ENCODE peak calls at places on chromosome 21, in eight cellular contexts. One of them, this sample, is unnamed.

GRCh38 chr21:39392296-39392695 is 43.4 kb upstream of the HMGN1 start:
- DNase-seq in nephron progenitor cell: no peak
- DNase-seq in cardiac fibroblast: no peak
- DNase-seq in foreskin keratinocyte: no peak
- DNase-seq in esophagus muscularis mucosa: no peak
- DNase-seq in GM20000: no peak
- DNase-seq in Peyer's patch: no peak
- DNase-seq in fibroblast of pulmonary artery: no peak
- DNase-seq in this sample: no peak

GRCh38 chr21:46550511-46550941 is 54.4 kb downstream of the S100B start:
- DNase-seq in nephron progenitor cell: no peak
- DNase-seq in cardiac fibroblast: no peak
- DNase-seq in foreskin keratinocyte: no peak
- DNase-seq in esophagus muscularis mucosa: peak; percentile 91
- DNase-seq in GM20000: no peak
- DNase-seq in Peyer's patch: no peak
- DNase-seq in fibroblast of pulmonary artery: no peak
- DNase-seq in this sample: peak; percentile 59

GRCh38 chr21:34635307-34635706 is 20.4 kb upstream of the RCAN1 start:
- DNase-seq in nephron progenitor cell: no peak
- DNase-seq in cardiac fibroblast: no peak
- DNase-seq in foreskin keratinocyte: no peak
- DNase-seq in esophagus muscularis mucosa: no peak
- DNase-seq in GM20000: no peak
- DNase-seq in Peyer's patch: no peak
- DNase-seq in fibroblast of pulmonary artery: no peak
- DNase-seq in this sample: peak; percentile 35

GRCh38 chr21:38952890-38953289 is 147.2 kb downstream of the ETS2 start:
- DNase-seq in nephron progenitor cell: no peak
- DNase-seq in cardiac fibroblast: no peak
- DNase-seq in foreskin keratinocyte: no peak
- DNase-seq in esophagus muscularis mucosa: no peak
- DNase-seq in GM20000: no peak
- DNase-seq in Peyer's patch: no peak
- DNase-seq in fibroblast of pulmonary artery: no peak
- DNase-seq in this sample: no peak

GRCh38 chr21:15732290-15732995 is 2.7 kb downstream of the USP25 start:
- DNase-seq in nephron progenitor cell: no peak
- DNase-seq in cardiac fibroblast: peak; percentile 50
- DNase-seq in foreskin keratinocyte: peak; percentile 43
- DNase-seq in esophagus muscularis mucosa: no peak
- DNase-seq in GM20000: peak; percentile 80
- DNase-seq in Peyer's patch: no peak
- DNase-seq in fibroblast of pulmonary artery: peak; percentile 49
- DNase-seq in this sample: peak; percentile 27

GRCh38 chr21:46095814-46096595 is 1.9 kb upstream of the COL6A2 start:
- DNase-seq in nephron progenitor cell: no peak
- DNase-seq in cardiac fibroblast: no peak
- DNase-seq in foreskin keratinocyte: no peak
- DNase-seq in esophagus muscularis mucosa: no peak
- DNase-seq in GM20000: no peak
- DNase-seq in Peyer's patch: no peak
- DNase-seq in fibroblast of pulmonary artery: no peak
- DNase-seq in this sample: no peak

GRCh38 chr21:34845521-34846213 is 176.9 kb downstream of the CLIC6 start:
- DNase-seq in nephron progenitor cell: no peak
- DNase-seq in cardiac fibroblast: peak; percentile 82
- DNase-seq in foreskin keratinocyte: peak; percentile 90
- DNase-seq in esophagus muscularis mucosa: no peak
- DNase-seq in GM20000: peak; percentile 73
- DNase-seq in Peyer's patch: no peak
- DNase-seq in fibroblast of pulmonary artery: peak; percentile 85
- DNase-seq in this sample: peak; percentile 80

GRCh38 chr21:31862078-31862477 is 10.7 kb upstream of the HUNK start:
- DNase-seq in nephron progenitor cell: no peak
- DNase-seq in cardiac fibroblast: no peak
- DNase-seq in foreskin keratinocyte: no peak
- DNase-seq in esophagus muscularis mucosa: no peak
- DNase-seq in GM20000: no peak
- DNase-seq in Peyer's patch: no peak
- DNase-seq in fibroblast of pulmonary artery: no peak
- DNase-seq in this sample: no peak

GRCh38 chr21:32207096-32207716 is 71.6 kb downstream of the MIS18A start:
- DNase-seq in nephron progenitor cell: no peak
- DNase-seq in cardiac fibroblast: no peak
- DNase-seq in foreskin keratinocyte: no peak
- DNase-seq in esophagus muscularis mucosa: no peak
- DNase-seq in GM20000: no peak
- DNase-seq in Peyer's patch: no peak
- DNase-seq in fibroblast of pulmonary artery: peak; percentile 0
- DNase-seq in this sample: no peak

GRCh38 chr21:27306821-27307746 is 340.2 kb upstream of the ADAMTS5 start:
- DNase-seq in nephron progenitor cell: no peak
- DNase-seq in cardiac fibroblast: peak; percentile 70
- DNase-seq in foreskin keratinocyte: no peak
- DNase-seq in esophagus muscularis mucosa: no peak
- DNase-seq in GM20000: no peak
- DNase-seq in Peyer's patch: no peak
- DNase-seq in fibroblast of pulmonary artery: no peak
- DNase-seq in this sample: no peak

GRCh38 chr21:34974162-34974981 is 74.7 kb downstream of the RUNX1 start:
- DNase-seq in nephron progenitor cell: no peak
- DNase-seq in cardiac fibroblast: no peak
- DNase-seq in foreskin keratinocyte: no peak
- DNase-seq in esophagus muscularis mucosa: no peak
- DNase-seq in GM20000: peak; percentile 60
- DNase-seq in Peyer's patch: peak; percentile 57
- DNase-seq in fibroblast of pulmonary artery: no peak
- DNase-seq in this sample: peak; percentile 69

GRCh38 chr21:46011267-46011967 is 29.8 kb downstream of the COL6A1 start:
- DNase-seq in nephron progenitor cell: no peak
- DNase-seq in cardiac fibroblast: no peak
- DNase-seq in foreskin keratinocyte: no peak
- DNase-seq in esophagus muscularis mucosa: peak; percentile 87
- DNase-seq in GM20000: no peak
- DNase-seq in Peyer's patch: no peak
- DNase-seq in fibroblast of pulmonary artery: no peak
- DNase-seq in this sample: no peak

GRCh38 chr21:45985471-45986315 is 4.1 kb downstream of the COL6A1 start:
- DNase-seq in nephron progenitor cell: no peak
- DNase-seq in cardiac fibroblast: no peak
- DNase-seq in foreskin keratinocyte: no peak
- DNase-seq in esophagus muscularis mucosa: no peak
- DNase-seq in GM20000: no peak
- DNase-seq in Peyer's patch: no peak
- DNase-seq in fibroblast of pulmonary artery: no peak
- DNase-seq in this sample: peak; percentile 3

GRCh38 chr21:45078877-45079281 is 4.5 kb downstream of the ADARB1 start:
- DNase-seq in nephron progenitor cell: no peak
- DNase-seq in cardiac fibroblast: peak; percentile 87
- DNase-seq in foreskin keratinocyte: peak; percentile 30
- DNase-seq in esophagus muscularis mucosa: no peak
- DNase-seq in GM20000: no peak
- DNase-seq in Peyer's patch: peak; percentile 81
- DNase-seq in fibroblast of pulmonary artery: peak; percentile 93
- DNase-seq in this sample: peak; percentile 91

GRCh38 chr21:15617968-15618367 is 111.8 kb upstream of the USP25 start:
- DNase-seq in nephron progenitor cell: no peak
- DNase-seq in cardiac fibroblast: peak; percentile 74
- DNase-seq in foreskin keratinocyte: peak; percentile 78
- DNase-seq in esophagus muscularis mucosa: no peak
- DNase-seq in GM20000: no peak
- DNase-seq in Peyer's patch: no peak
- DNase-seq in fibroblast of pulmonary artery: peak; percentile 85
- DNase-seq in this sample: no peak

GRCh38 chr21:45175326-45176085 is 101.1 kb downstream of the ADARB1 start:
- DNase-seq in nephron progenitor cell: no peak
- DNase-seq in cardiac fibroblast: no peak
- DNase-seq in foreskin keratinocyte: no peak
- DNase-seq in esophagus muscularis mucosa: peak; percentile 83
- DNase-seq in GM20000: no peak
- DNase-seq in Peyer's patch: no peak
- DNase-seq in fibroblast of pulmonary artery: no peak
- DNase-seq in this sample: no peak

GRCh38 chr21:35927262-35927661 is 133.1 kb downstream of the SETD4 start:
- DNase-seq in nephron progenitor cell: no peak
- DNase-seq in cardiac fibroblast: no peak
- DNase-seq in foreskin keratinocyte: no peak
- DNase-seq in esophagus muscularis mucosa: peak; percentile 24
- DNase-seq in GM20000: no peak
- DNase-seq in Peyer's patch: no peak
- DNase-seq in fibroblast of pulmonary artery: no peak
- DNase-seq in this sample: no peak

DNA sequence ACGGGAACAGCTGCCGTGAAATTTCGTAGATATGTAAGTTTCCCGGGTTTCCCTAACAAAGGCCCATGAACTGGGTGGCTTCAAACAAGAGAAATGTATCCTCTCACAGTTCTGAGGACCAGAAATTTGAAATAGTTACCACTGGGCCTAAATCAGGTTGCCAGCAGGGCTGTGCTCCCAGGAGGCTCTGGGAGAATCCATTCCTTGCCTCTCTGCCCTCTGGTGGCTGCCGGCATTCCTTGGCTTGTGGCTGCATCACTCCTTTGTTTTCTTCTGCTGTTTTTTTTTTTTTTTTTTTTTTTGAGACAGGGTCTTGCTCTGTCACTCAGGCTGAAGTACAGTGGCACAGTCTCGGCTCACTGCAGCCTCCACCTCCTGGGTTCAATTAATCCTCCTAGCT is 23.7 kb downstream of the UMODL1 start:
- DNase-seq in nephron progenitor cell: no peak
- DNase-seq in cardiac fibroblast: no peak
- DNase-seq in foreskin keratinocyte: no peak
- DNase-seq in esophagus muscularis mucosa: no peak
- DNase-seq in GM20000: no peak
- DNase-seq in Peyer's patch: no peak
- DNase-seq in fibroblast of pulmonary artery: no peak
- DNase-seq in this sample: no peak
- TF ChIP-seq CTCF in nephron progenitor cell: no peak
- TF ChIP-seq CTCF in cardiac fibroblast: peak; percentile 2
- TF ChIP-seq CTCF in foreskin keratinocyte: peak; percentile 17
- TF ChIP-seq CTCF in esophagus muscularis mucosa: no peak
- TF ChIP-seq CTCF in GM20000: no peak
- TF ChIP-seq CTCF in Peyer's patch: no peak
- TF ChIP-seq CTCF in fibroblast of pulmonary artery: no peak
- TF ChIP-seq CTCF in this sample: no peak

DNA sequence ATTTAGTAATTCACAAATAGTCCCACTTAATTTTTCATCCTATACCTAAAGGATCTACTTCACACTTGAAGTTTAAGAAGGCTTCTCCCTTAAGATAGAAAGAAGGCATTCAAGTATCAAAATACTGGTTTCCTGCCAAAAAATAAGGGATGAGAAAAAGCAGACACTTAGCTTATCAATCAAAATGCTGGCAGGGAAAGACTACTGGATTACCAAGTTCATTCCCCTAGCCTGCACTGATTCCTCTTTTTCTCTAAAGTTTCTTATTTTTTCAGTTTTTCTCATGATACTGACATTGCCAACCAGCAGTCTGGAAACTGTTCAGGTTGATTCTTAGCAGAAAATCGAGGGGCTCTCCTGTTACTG is 204.6 kb downstream of the GABPA start:
- DNase-seq in nephron progenitor cell: no peak
- DNase-seq in cardiac fibroblast: peak; percentile 27
- DNase-seq in foreskin keratinocyte: no peak
- DNase-seq in esophagus muscularis mucosa: no peak
- DNase-seq in GM20000: no peak
- DNase-seq in Peyer's patch: no peak
- DNase-seq in fibroblast of pulmonary artery: no peak
- DNase-seq in this sample: no peak
- TF ChIP-seq CTCF in nephron progenitor cell: no peak
- TF ChIP-seq CTCF in cardiac fibroblast: no peak
- TF ChIP-seq CTCF in foreskin keratinocyte: no peak
- TF ChIP-seq CTCF in esophagus muscularis mucosa: no peak
- TF ChIP-seq CTCF in GM20000: no peak
- TF ChIP-seq CTCF in Peyer's patch: no peak
- TF ChIP-seq CTCF in fibroblast of pulmonary artery: no peak
- TF ChIP-seq CTCF in this sample: no peak

GRCh38 chr21:18161841-18162240 is 82.8 kb upstream of the CHODL start:
- DNase-seq in nephron progenitor cell: no peak
- DNase-seq in cardiac fibroblast: no peak
- DNase-seq in foreskin keratinocyte: no peak
- DNase-seq in esophagus muscularis mucosa: no peak
- DNase-seq in GM20000: no peak
- DNase-seq in Peyer's patch: no peak
- DNase-seq in fibroblast of pulmonary artery: no peak
- DNase-seq in this sample: no peak

GRCh38 chr21:18164483-18164882 is 80.2 kb upstream of the CHODL start:
- DNase-seq in nephron progenitor cell: no peak
- DNase-seq in cardiac fibroblast: no peak
- DNase-seq in foreskin keratinocyte: no peak
- DNase-seq in esophagus muscularis mucosa: no peak
- DNase-seq in GM20000: no peak
- DNase-seq in Peyer's patch: no peak
- DNase-seq in fibroblast of pulmonary artery: no peak
- DNase-seq in this sample: no peak

GRCh38 chr21:18168108-18168507 is 76.5 kb upstream of the CHODL start:
- DNase-seq in nephron progenitor cell: no peak
- DNase-seq in cardiac fibroblast: no peak
- DNase-seq in foreskin keratinocyte: peak; percentile 13
- DNase-seq in esophagus muscularis mucosa: no peak
- DNase-seq in GM20000: no peak
- DNase-seq in Peyer's patch: no peak
- DNase-seq in fibroblast of pulmonary artery: no peak
- DNase-seq in this sample: no peak

GRCh38 chr21:18170221-18170620 is 74.4 kb upstream of the CHODL start:
- DNase-seq in nephron progenitor cell: no peak
- DNase-seq in cardiac fibroblast: no peak
- DNase-seq in foreskin keratinocyte: no peak
- DNase-seq in esophagus muscularis mucosa: no peak
- DNase-seq in GM20000: no peak
- DNase-seq in Peyer's patch: no peak
- DNase-seq in fibroblast of pulmonary artery: no peak
- DNase-seq in this sample: no peak

DNA sequence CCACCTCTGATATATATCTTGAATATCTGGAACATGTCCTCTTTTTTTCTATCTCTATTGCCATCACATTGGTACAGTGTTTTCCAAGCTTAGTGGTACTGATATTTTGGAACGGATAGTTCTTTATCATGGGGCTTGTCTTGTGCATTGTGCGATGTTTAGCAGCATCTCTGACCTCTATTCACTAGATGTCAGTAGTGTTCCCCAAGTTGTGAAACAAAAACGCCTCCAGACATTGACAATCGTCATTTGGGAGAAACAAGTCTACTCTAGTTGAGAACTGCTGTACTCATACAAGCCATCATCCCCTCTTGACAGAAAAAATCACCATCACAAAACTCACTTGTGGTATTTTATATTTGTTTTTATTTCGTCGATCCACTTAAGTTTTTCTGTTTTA is 79.7 kb upstream of the CHODL start:
- DNase-seq in nephron progenitor cell: no peak
- DNase-seq in cardiac fibroblast: no peak
- DNase-seq in foreskin keratinocyte: peak; percentile 80
- DNase-seq in esophagus muscularis mucosa: no peak
- DNase-seq in GM20000: no peak
- DNase-seq in Peyer's patch: no peak
- DNase-seq in fibroblast of pulmonary artery: no peak
- DNase-seq in this sample: no peak
- TF ChIP-seq CTCF in nephron progenitor cell: no peak
- TF ChIP-seq CTCF in cardiac fibroblast: no peak
- TF ChIP-seq CTCF in foreskin keratinocyte: peak; percentile 71
- TF ChIP-seq CTCF in esophagus muscularis mucosa: no peak
- TF ChIP-seq CTCF in GM20000: no peak
- TF ChIP-seq CTCF in Peyer's patch: no peak
- TF ChIP-seq CTCF in fibroblast of pulmonary artery: no peak
- TF ChIP-seq CTCF in this sample: no peak

GRCh38 chr21:29342394-29342957 is 43.8 kb downstream of the BACH1 start:
- DNase-seq in nephron progenitor cell: no peak
- DNase-seq in cardiac fibroblast: peak; percentile 93
- DNase-seq in foreskin keratinocyte: peak; percentile 93
- DNase-seq in esophagus muscularis mucosa: no peak
- DNase-seq in GM20000: peak; percentile 54
- DNase-seq in Peyer's patch: peak; percentile 62
- DNase-seq in fibroblast of pulmonary artery: peak; percentile 96
- DNase-seq in this sample: peak; percentile 68
- TF ChIP-seq CTCF in nephron progenitor cell: no peak
- TF ChIP-seq CTCF in cardiac fibroblast: no peak
- TF ChIP-seq CTCF in foreskin keratinocyte: peak; percentile 33
- TF ChIP-seq CTCF in esophagus muscularis mucosa: no peak
- TF ChIP-seq CTCF in GM20000: no peak
- TF ChIP-seq CTCF in Peyer's patch: no peak
- TF ChIP-seq CTCF in fibroblast of pulmonary artery: peak; percentile 15
- TF ChIP-seq CTCF in this sample: no peak